ENCODE peak calls at places on chromosomes 6 and 20, in ten cellular contexts. T is astrocyte, N is ovary, L is PC-3, Q is pancreas, H is upper lobe of right lung, X is PC-9, R is endodermal cell, I is GM12878, S is lower lobe of right lung. B is an unnamed sample.

GRCh38 chr6:27501187-27501586 is 28.3 kb upstream of the ZNF184 start:
- DNase-seq in T (no peak), N (no peak), L (no peak), Q (no peak), H (no peak), X (no peak), R (no peak), I (no peak), S (no peak), B (no peak)

GRCh38 chr6:24667378-24667803 is 514 bp downstream of the ACOT13 start:
- DNase-seq in T (no peak), N (no peak), L (no peak), Q (no peak), H (no peak), X (no peak), R (no peak), I (no peak), S (no peak), B (no peak)

GRCh38 chr6:43644940-43645612 is at the start of gene RSPH9:
- DNase-seq in T (peak; percentile 55), N (peak; percentile 64), L (no peak), Q (peak; percentile 63), H (peak; percentile 85), X (no peak), R (peak; percentile 98), I (no peak), S (peak; percentile 84), B (peak; percentile 79)

GRCh38 chr6:134477991-134478635 is 160.2 kb upstream of the SGK1 start:
- DNase-seq in T (peak; percentile 66), N (no peak), L (no peak), Q (no peak), H (no peak), X (no peak), R (no peak), I (no peak), S (no peak), B (no peak)

GRCh38 chr6:138278326-138278725 is 60.0 kb upstream of the PBOV1 start:
- DNase-seq in T (peak; percentile 6), N (peak; percentile 21), L (peak; percentile 16), Q (no peak), H (no peak), X (no peak), R (peak; percentile 67), I (no peak), S (no peak), B (peak; percentile 61)

GRCh38 chr6:154156135-154156948 is 117.3 kb downstream of the OPRM1 start:
- DNase-seq in T (peak; percentile 12), N (peak; percentile 27), L (peak; percentile 33), Q (peak; percentile 40), H (peak; percentile 70), X (peak; percentile 52), R (peak; percentile 87), I (no peak), S (peak; percentile 65), B (no peak)

GRCh38 chr20:57664476-57664875 is 44.2 kb upstream of the ZBP1 start:
- DNase-seq in T (no peak), N (no peak), L (no peak), Q (peak; percentile 4), H (peak; percentile 62), X (no peak), R (peak; percentile 42), I (no peak), S (peak; percentile 42), B (no peak)

GRCh38 chr6:35370124-35370741 is 27.9 kb downstream of the PPARD start:
- DNase-seq in T (peak; percentile 96), N (peak; percentile 63), L (peak; percentile 94), Q (no peak), H (peak; percentile 84), X (peak; percentile 76), R (no peak), I (no peak), S (peak; percentile 80), B (peak; percentile 85)

GRCh38 chr20:956330-956951 is 40.3 kb upstream of the ANGPT4 start:
- DNase-seq in T (peak; percentile 11), N (peak; percentile 71), L (peak; percentile 83), Q (peak; percentile 49), H (peak; percentile 81), X (peak; percentile 74), R (peak; percentile 95), I (peak; percentile 12), S (peak; percentile 78), B (peak; percentile 91)

GRCh38 chr20:17140894-17141293 is 85.9 kb upstream of the PCSK2 start:
- DNase-seq in T (no peak), N (no peak), L (no peak), Q (no peak), H (no peak), X (no peak), R (no peak), I (no peak), S (no peak), B (no peak)

GRCh38 chr6:56891754-56892153 is 63.2 kb upstream of the BEND6 start:
- DNase-seq in T (no peak), N (no peak), L (peak; percentile 30), Q (no peak), H (no peak), X (no peak), R (peak; percentile 66), I (no peak), S (no peak), B (no peak)
- TF ChIP-seq CTCF in T (no peak), N (no peak), L (peak; percentile 21), Q (no peak), H (no peak), X (no peak), R (peak; percentile 56), I (peak; percentile 31), S (no peak), B (no peak)

DNA sequence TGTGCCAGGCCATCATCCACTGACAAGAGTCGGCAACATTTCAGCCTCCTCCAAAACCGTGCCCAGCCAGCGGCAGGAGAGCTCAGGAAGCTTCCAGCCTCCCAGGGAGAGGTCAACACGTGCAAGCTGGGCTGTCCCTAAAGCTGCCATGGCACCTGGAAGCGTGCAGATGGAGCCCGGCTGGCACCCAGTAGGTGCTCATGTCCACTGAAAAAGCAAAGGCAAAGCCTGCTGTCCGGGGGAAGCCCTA is 14.4 kb upstream of the TLDC2 start:
- DNase-seq in T (no peak), N (no peak), L (no peak), Q (no peak), H (no peak), X (no peak), R (no peak), I (no peak), S (no peak), B (no peak)
- H3K4me1 ChIP-seq in T (peaks cover 38% of the 10 kb centered on the region), N (peaks cover 26% of the 10 kb centered on the region), L (peaks cover 28% of the 10 kb centered on the region), Q (no peaks in the 10 kb centered on the region), H (peaks cover 46% of the 10 kb centered on the region), X (peaks cover 12% of the 10 kb centered on the region), R (peaks cover 15% of the 10 kb centered on the region), I (peaks cover 23% of the 10 kb centered on the region), S (peaks cover 56% of the 10 kb centered on the region), B (peaks cover 69% of the 10 kb centered on the region)

GRCh38 chr6:141472123-141472522 is 660.6 kb upstream of the GJE1 start:
- DNase-seq in T (peak; percentile 26), N (no peak), L (no peak), Q (no peak), H (no peak), X (no peak), R (no peak), I (no peak), S (no peak), B (no peak)

GRCh38 chr6:141467041-141467440 is 665.7 kb upstream of the GJE1 start:
- DNase-seq in T (no peak), N (no peak), L (no peak), Q (no peak), H (no peak), X (no peak), R (no peak), I (no peak), S (no peak), B (no peak)

GRCh38 chr6:141464490-141464889 is 668.2 kb upstream of the GJE1 start:
- DNase-seq in T (peak; percentile 72), N (no peak), L (peak; percentile 51), Q (no peak), H (no peak), X (no peak), R (no peak), I (no peak), S (no peak), B (no peak)

GRCh38 chr6:141470810-141471209 is 661.9 kb upstream of the GJE1 start:
- DNase-seq in T (no peak), N (no peak), L (no peak), Q (no peak), H (no peak), X (no peak), R (no peak), I (no peak), S (no peak), B (no peak)

DNA sequence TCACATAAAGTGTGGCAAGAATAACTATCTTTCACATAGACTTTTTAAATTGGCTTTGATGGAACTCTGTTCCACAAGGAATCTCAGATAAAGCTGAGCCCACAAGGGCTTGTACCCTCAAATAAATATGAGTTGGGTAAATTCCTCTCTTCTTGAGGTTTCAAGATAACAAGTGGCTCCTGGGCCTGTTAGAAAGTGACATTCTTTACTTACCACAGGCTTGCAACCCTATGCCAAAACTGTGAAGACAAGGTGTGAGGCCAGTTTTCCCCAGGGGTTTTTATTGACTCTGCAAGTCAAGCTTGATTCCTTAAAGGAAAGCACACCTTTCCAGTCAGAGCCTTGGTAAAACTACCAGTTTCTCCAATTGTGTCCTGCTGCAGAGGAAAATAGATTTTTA is 664.8 kb upstream of the GJE1 start:
- DNase-seq in T (peak; percentile 91), N (no peak), L (peak; percentile 67), Q (no peak), H (no peak), X (peak; percentile 28), R (peak; percentile 43), I (no peak), S (no peak), B (no peak)
- H3K27ac ChIP-seq in T (no peak overlapping the region), N (no peak overlapping the region), L (peak overlapping the region; percentile 1), Q (no peak overlapping the region), H (no peak overlapping the region), X (no peak overlapping the region), R (no peak overlapping the region), I (no peak overlapping the region), S (no peak overlapping the region), B (no peak overlapping the region)

GRCh38 chr6:31366693-31367470 is 9.9 kb upstream of the HLA-B start:
- DNase-seq in T (peak; percentile 57), N (peak; percentile 87), L (peak; percentile 96), Q (peak; percentile 87), H (peak; percentile 95), X (peak; percentile 64), R (peak; percentile 98), I (peak; percentile 58), S (peak; percentile 93), B (peak; percentile 97)

GRCh38 chr6:31362751-31363150 is 5.8 kb upstream of the HLA-B start:
- DNase-seq in T (no peak), N (no peak), L (no peak), Q (no peak), H (no peak), X (no peak), R (no peak), I (no peak), S (no peak), B (no peak)

GRCh38 chr6:31365864-31366263 is 8.9 kb upstream of the HLA-B start:
- DNase-seq in T (no peak), N (no peak), L (no peak), Q (no peak), H (no peak), X (no peak), R (no peak), I (no peak), S (no peak), B (no peak)

GRCh38 chr6:31363809-31364208 is 6.8 kb upstream of the HLA-B start:
- DNase-seq in T (no peak), N (no peak), L (no peak), Q (no peak), H (no peak), X (no peak), R (no peak), I (no peak), S (no peak), B (no peak)

GRCh38 chr6:31368461-31368860 is 11.5 kb upstream of the HLA-B start:
- DNase-seq in T (no peak), N (no peak), L (no peak), Q (no peak), H (no peak), X (no peak), R (no peak), I (no peak), S (no peak), B (no peak)
- TF ChIP-seq CTCF in T (no peak), N (no peak), L (no peak), Q (no peak), H (no peak), X (no peak), R (no peak), I (no peak), S (no peak), B (no peak)

B was measured in left lung.